ENCODE peak calls at places on chromosomes 11 and 22, in ten cellular contexts. H, V, G, T, C, A, Z, J, O and U are unnamed samples.

GRCh38 chr11:48051217-48051848 is 71.0 kb downstream of the PTPRJ start:
- DNase-seq in H (no peak), G (no peak), Z (no peak), C (no peak), O (no peak), J (no peak), A (no peak), T (peak), V (no peak), U (no peak)

GRCh38 chr22:22752556-22753477 is 108.4 kb downstream of the GGTLC2 start:
- DNase-seq in A (no peak), J (no peak), O (no peak), Z (no peak), H (no peak), T (peak), C (peak), G (peak), V (no peak), U (peak)

GRCh38 chr11:1853376-1854131 is 670 bp downstream of the LSP1 start:
- DNase-seq in J (no peak), A (no peak), C (no peak), V (no peak), Z (no peak), T (no peak), O (no peak), H (no peak), G (no peak), U (no peak)

GRCh38 chr11:38646382-38646781 is 2048.3 kb upstream of the RAG2 start:
- DNase-seq in T (no peak), A (no peak), H (no peak), V (no peak), O (no peak), Z (no peak), J (no peak), G (no peak), C (no peak), U (no peak)

GRCh38 chr11:59776210-59777066 is 21.3 kb downstream of the STX3 start:
- DNase-seq in Z (peak), O (no peak), V (peak), G (no peak), H (no peak), T (peak), C (no peak), J (no peak), A (peak), U (no peak)

GRCh38 chr11:43830928-43831440 is 49.6 kb upstream of the ALKBH3 start:
- DNase-seq in A (peak), T (peak), G (peak), V (peak), J (no peak), Z (peak), H (peak), C (no peak), O (peak), U (no peak)

GRCh38 chr11:31233425-31233824 is 136.1 kb downstream of the DCDC1 start:
- DNase-seq in O (no peak), A (peak), T (no peak), H (no peak), Z (no peak), G (no peak), C (no peak), V (no peak), J (no peak), U (no peak)

GRCh38 chr11:69367211-69367964 is 73.4 kb downstream of the MYEOV start:
- DNase-seq in Z (no peak), V (no peak), T (peak), H (no peak), C (no peak), G (no peak), O (no peak), J (no peak), A (no peak), U (no peak)

GRCh38 chr11:12914401-12914912 is 94.7 kb upstream of the RASSF10 start:
- DNase-seq in T (peak), J (peak), V (peak), C (peak), O (peak), H (peak), A (no peak), G (peak), Z (peak), U (peak)

GRCh38 chr11:5335166-5335565 is 8.2 kb downstream of the OR51B5 start:
- DNase-seq in A (no peak), Z (no peak), H (no peak), V (no peak), C (no peak), J (no peak), O (no peak), G (no peak), T (no peak), U (peak)

GRCh38 chr22:49962012-49962750 is 1.6 kb downstream of the PIM3 start:
- DNase-seq in G (peak), J (peak), H (peak), O (peak), A (no peak), V (peak), Z (peak), T (peak), C (peak), U (peak)

GRCh38 chr11:69636512-69636866 is 4.5 kb upstream of the CCND1 start:
- DNase-seq in O (peak), Z (peak), H (peak), C (no peak), G (peak), V (no peak), T (peak), A (peak), J (no peak), U (no peak)

GRCh38 chr11:12811861-12812260 is 137.6 kb downstream of the TEAD1 start:
- DNase-seq in C (no peak), Z (no peak), G (no peak), H (no peak), T (no peak), O (no peak), A (no peak), J (no peak), V (no peak), U (no peak)

GRCh38 chr11:95923730-95924413 is at the start of gene MTMR2:
- DNase-seq in Z (peak), G (peak), O (peak), V (peak), C (peak), H (peak), A (peak), T (peak), J (peak), U (peak)
- TF ChIP-seq POLR2A in Z (peak), G (peak), O (peak), V (peak), C (peak), H (peak), A (peak), T (peak), J (peak), U (peak)

GRCh38 chr22:46104170-46104880 is 46.0 kb upstream of the PPARA start:
- DNase-seq in H (no peak), O (no peak), J (no peak), V (no peak), C (no peak), G (peak), T (no peak), Z (no peak), A (no peak), U (no peak)
- TF ChIP-seq POLR2A in H (no peak), O (no peak), J (no peak), V (no peak), C (no peak), G (peak), T (no peak), Z (no peak), A (no peak), U (no peak)

GRCh38 chr11:57321996-57322880 is 2.5 kb downstream of the TNKS1BP1 start:
- DNase-seq in O (peak), T (peak), A (peak), G (peak), J (peak), H (peak), C (peak), V (peak), Z (peak), U (peak)
- TF ChIP-seq POLR2A in O (peak), T (peak), A (no peak), G (peak), J (no peak), H (peak), C (peak), V (peak), Z (peak), U (no peak)

GRCh38 chr11:10573556-10573955 is 5.1 kb upstream of the LYVE1 start:
- DNase-seq in V (no peak), O (no peak), H (no peak), J (no peak), T (no peak), C (no peak), A (no peak), Z (no peak), G (no peak), U (no peak)

GRCh38 chr11:10575999-10576398 is 7.5 kb upstream of the LYVE1 start:
- DNase-seq in A (no peak), C (no peak), O (no peak), Z (no peak), J (no peak), V (no peak), T (no peak), G (no peak), H (no peak), U (no peak)

GRCh38 chr11:10575346-10575745 is 6.9 kb upstream of the LYVE1 start:
- DNase-seq in C (no peak), O (no peak), H (no peak), V (no peak), J (no peak), T (no peak), A (no peak), G (no peak), Z (no peak), U (no peak)

GRCh38 chr11:10572533-10572932 is 4.1 kb upstream of the LYVE1 start:
- DNase-seq in J (no peak), A (no peak), Z (no peak), O (no peak), C (no peak), T (no peak), H (no peak), V (no peak), G (no peak), U (no peak)

DNA sequence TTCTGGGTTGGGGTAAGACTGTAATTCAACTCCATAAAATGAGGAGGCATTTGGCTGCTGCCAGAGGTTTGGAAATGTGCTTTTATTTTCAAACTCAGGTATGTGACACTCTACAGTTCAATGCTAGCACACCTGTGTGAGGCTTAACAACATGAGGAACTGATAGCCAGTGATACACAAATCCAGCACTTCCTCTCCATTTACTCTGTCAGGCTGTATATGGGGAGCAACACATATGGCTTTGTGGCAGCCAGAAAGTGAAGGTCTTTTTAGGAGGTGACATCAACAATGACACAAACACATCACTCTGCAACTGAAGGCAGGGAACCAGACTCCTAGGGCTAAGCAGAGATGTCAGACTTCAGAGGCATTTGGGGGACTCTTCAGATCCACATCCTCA is 4.6 kb upstream of the LYVE1 start:
- DNase-seq in J (no peak), A (no peak), O (no peak), T (no peak), Z (no peak), V (no peak), G (no peak), C (no peak), H (no peak), U (no peak)
- TF ChIP-seq POLR2A in J (no peak), A (no peak), O (no peak), T (no peak), Z (no peak), V (no peak), G (no peak), C (no peak), H (no peak), U (no peak)

DNA sequence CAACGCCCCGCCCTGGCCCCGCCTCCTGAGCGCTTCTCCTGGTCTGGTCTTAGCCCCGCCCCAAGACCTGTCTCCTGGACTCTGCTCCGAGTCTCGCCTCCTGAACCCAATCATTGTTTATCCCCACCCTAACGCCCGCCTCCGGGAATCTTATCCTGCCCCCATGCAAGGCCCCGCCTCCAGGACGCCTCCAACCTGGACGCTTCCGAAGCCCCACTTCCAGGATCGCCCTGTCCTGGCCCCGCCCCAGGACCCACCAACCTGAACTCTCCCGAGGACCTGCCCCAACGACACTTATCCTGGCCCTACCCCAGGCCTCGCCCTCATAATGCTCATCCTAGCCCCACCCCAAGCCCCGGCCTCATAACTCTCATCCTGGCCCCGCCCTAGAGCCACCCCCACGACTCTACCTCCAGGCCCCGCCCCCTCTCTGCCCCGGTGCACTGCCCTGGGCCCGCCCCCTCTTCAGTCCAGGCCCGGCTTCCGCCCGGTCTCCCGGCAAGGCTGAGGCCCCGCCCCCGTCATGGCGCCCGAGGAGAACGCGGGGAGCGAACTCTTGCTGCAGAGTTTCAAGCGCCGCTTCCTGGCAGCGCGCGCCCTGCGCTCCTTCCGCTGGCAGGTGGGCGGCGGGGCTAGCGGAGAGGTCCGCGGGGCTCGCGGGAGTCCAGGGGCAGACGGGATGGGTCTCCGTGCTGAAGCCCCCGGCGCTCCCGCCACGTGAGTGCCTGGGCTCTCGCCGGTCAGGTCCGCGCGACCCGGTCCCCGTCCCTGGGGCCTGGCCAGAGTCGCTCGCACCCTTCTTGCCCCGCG is 45.8 kb upstream of the DEFB108B start:
- DNase-seq in H (peak), V (peak), A (peak), C (peak), O (peak), T (peak), G (peak), J (peak), Z (peak), U (peak)
- TF ChIP-seq POLR2A in H (peak), V (peak), A (no peak), C (no peak), O (no peak), T (no peak), G (no peak), J (no peak), Z (peak), U (no peak)

GRCh38 chr11:104999716-105000115 is 23.3 kb downstream of the CASP5 start:
- DNase-seq in T (peak), J (no peak), Z (no peak), G (no peak), V (no peak), C (no peak), O (no peak), A (no peak), H (no peak), U (no peak)

GRCh38 chr11:105000167-105000566 is 22.8 kb downstream of the CASP5 start:
- DNase-seq in T (no peak), Z (no peak), H (no peak), V (no peak), J (no peak), G (no peak), A (peak), C (no peak), O (no peak), U (peak)

GRCh38 chr11:104995001-104995408 is 26.6 kb upstream of the CASP4 start:
- DNase-seq in T (no peak), O (no peak), Z (no peak), G (no peak), A (no peak), H (no peak), C (no peak), J (no peak), V (no peak), U (no peak)

GRCh38 chr11:105000797-105001196 is 22.2 kb downstream of the CASP5 start:
- DNase-seq in A (peak), C (no peak), G (peak), H (peak), T (no peak), V (no peak), O (no peak), Z (no peak), J (no peak), U (peak)

GRCh38 chr11:104997288-104997687 is 25.7 kb downstream of the CASP5 start:
- DNase-seq in V (no peak), G (no peak), J (no peak), H (no peak), A (no peak), O (no peak), Z (no peak), C (no peak), T (no peak), U (no peak)
- TF ChIP-seq POLR2A in V (no peak), G (no peak), J (no peak), H (no peak), A (no peak), O (no peak), Z (no peak), C (no peak), T (no peak), U (no peak)

DNA sequence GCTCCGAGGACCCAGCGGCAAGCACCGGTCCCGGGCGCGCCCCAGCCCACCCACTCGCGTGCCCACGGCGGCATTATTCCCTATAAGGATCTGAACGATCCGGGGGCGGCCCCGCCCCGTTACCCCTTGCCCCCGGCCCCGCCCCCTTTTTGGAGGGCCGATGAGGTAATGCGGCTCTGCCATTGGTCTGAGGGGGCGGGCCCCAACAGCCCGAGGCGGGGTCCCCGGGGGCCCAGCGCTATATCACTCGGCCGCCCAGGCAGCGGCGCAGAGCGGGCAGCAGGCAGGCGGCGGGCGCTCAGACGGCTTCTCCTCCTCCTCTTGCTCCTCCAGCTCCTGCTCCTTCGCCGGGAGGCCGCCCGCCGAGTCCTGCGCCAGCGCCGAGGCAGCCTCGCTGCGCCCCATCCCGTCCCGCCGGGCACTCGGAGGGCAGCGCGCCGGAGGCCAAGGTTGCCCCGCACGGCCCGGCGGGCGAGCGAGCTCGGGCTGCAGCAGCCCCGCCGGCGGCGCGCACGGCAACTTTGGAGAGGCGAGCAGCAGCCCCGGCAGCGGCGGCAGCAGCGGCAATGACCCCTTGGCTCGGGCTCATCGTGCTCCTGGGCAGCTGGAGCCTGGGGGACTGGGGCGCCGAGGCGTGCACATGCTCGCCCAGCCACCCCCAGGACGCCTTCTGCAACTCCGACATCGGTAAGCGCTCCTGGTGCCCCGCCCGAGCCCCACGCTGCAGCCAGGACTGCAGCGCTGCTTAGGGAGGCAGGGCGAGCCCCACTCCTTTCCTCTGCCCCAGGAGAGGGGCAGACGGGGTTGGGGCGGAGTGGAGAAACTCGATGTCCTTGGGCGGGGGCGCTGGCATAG is at the start of gene TIMP3:
- DNase-seq in Z (no peak), A (no peak), H (peak), G (peak), J (peak), T (peak), V (no peak), C (peak), O (peak), U (peak)
- TF ChIP-seq POLR2A in Z (peak), A (no peak), H (peak), G (peak), J (peak), T (peak), V (peak), C (peak), O (peak), U (peak)

DNA sequence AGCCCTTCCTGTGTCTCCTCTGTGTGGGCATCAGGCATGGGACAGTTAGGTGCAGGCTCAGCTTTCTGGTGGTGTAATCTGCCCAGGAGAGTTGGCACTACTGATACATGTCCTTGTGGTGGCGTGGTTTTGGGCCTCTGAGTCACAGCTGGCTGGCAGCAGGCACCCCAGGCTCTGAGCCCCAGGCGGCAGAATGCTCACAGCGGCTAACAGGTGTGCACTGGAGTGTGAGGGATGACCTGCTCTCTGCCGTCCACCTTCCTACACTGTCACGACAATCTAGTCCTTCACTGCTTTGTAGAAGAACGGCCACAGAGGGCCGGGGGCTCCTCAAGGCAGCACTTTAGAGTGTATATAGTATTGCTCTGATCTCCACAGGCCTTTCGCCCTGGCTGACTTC is 100.3 kb upstream of the PITPNB start:
- DNase-seq in Z (no peak), V (peak), J (no peak), H (peak), A (no peak), O (peak), T (no peak), C (peak), G (peak), U (no peak)
- TF ChIP-seq POLR2A in Z (no peak), V (no peak), J (no peak), H (no peak), A (no peak), O (no peak), T (no peak), C (no peak), G (no peak), U (no peak)

GRCh38 chr22:24433868-24434471 is 6.6 kb downstream of the ADORA2A start:
- DNase-seq in G (no peak), V (no peak), O (no peak), A (no peak), C (peak), J (no peak), T (peak), Z (no peak), H (peak), U (peak)
- TF ChIP-seq POLR2A in G (no peak), V (no peak), O (no peak), A (no peak), C (no peak), J (no peak), T (no peak), Z (no peak), H (no peak), U (no peak)